ENCODE peak calls at places on chromosomes 2 and 18, in four cellular contexts. K is IMR-90, W is endothelial cell of umbilical vein, H is GM12878. X is an unnamed sample.

GRCh38 chr18:58195278-58195721 is 151.3 kb downstream of the NEDD4L start:
- DNase-seq in K (no peak), W (no peak), H (no peak), X (no peak)

GRCh38 chr2:241935774-241936173 is 66.2 kb downstream of the RTP5 start:
- DNase-seq in K (no peak), W (no peak), H (no peak), X (no peak)

GRCh38 chr18:51330739-51331138 is 133.3 kb upstream of the MEX3C start:
- DNase-seq in K (no peak), W (no peak), H (no peak), X (no peak)

GRCh38 chr2:11705711-11706110 is 35.7 kb upstream of the NTSR2 start:
- DNase-seq in K (no peak), W (no peak), H (no peak), X (no peak)

GRCh38 chr2:121076885-121077549 is 208.0 kb downstream of the TFCP2L1 start:
- DNase-seq in K (peak), W (peak), H (no peak), X (peak)

GRCh38 chr2:104856086-104856972 is 2.4 kb downstream of the POU3F3 start:
- DNase-seq in K (no peak), W (no peak), H (no peak), X (no peak)

GRCh38 chr2:129619471-129619870 is 360.0 kb upstream of the RAB6C start:
- DNase-seq in K (no peak), W (no peak), H (no peak), X (no peak)

GRCh38 chr2:59529738-59530137 is 1023.7 kb downstream of the BCL11A start:
- DNase-seq in K (no peak), W (no peak), H (no peak), X (no peak)

GRCh38 chr2:128228894-128229293 is 89.8 kb downstream of the HS6ST1 start:
- DNase-seq in K (peak), W (peak), H (no peak), X (no peak)

GRCh38 chr2:189347540-189347939 is 93.7 kb upstream of the WDR75 start:
- DNase-seq in K (peak), W (peak), H (peak), X (peak)

GRCh38 chr2:19021100-19021476 is 337.3 kb downstream of the OSR1 start:
- DNase-seq in K (peak), W (no peak), H (no peak), X (no peak)

GRCh38 chr2:203689424-203690109 is 16.9 kb upstream of the CD28 start:
- DNase-seq in K (no peak), W (no peak), H (peak), X (no peak)

GRCh38 chr2:239920616-239921365 is 104.4 kb downstream of the NDUFA10 start:
- DNase-seq in K (no peak), W (no peak), H (no peak), X (no peak)

GRCh38 chr2:223725494-223725893 is 111.9 kb downstream of the AP1S3 start:
- DNase-seq in K (peak), W (peak), H (no peak), X (peak)

GRCh38 chr2:27029051-27029450 is 3.7 kb upstream of the TMEM214 start:
- DNase-seq in K (no peak), W (no peak), H (no peak), X (no peak)

GRCh38 chr18:22167471-22168151 is 1.8 kb upstream of the GATA6 start:
- DNase-seq in K (no peak), W (peak), H (no peak), X (no peak)

GRCh38 chr2:118974103-118974911 is 32.3 kb downstream of the MARCO start:
- DNase-seq in K (peak), W (no peak), H (no peak), X (no peak)

GRCh38 chr18:3262234-3263171 is 570 bp downstream of the MYL12B start:
- DNase-seq in K (no peak), W (peak), H (no peak), X (no peak)

GRCh38 chr2:171652411-171652775 is 34.9 kb upstream of the DYNC1I2 start:
- DNase-seq in K (no peak), W (no peak), H (no peak), X (no peak)

GRCh38 chr2:159029936-159030335 is 61.5 kb downstream of the TANC1 start:
- DNase-seq in K (no peak), W (peak), H (no peak), X (no peak)

GRCh38 chr2:224181534-224182155 is 142.6 kb upstream of the SERPINE2 start:
- DNase-seq in K (no peak), W (no peak), H (no peak), X (no peak)

GRCh38 chr18:57803119-57803969 is at the start of gene ATP8B1:
- DNase-seq in K (peak), W (peak), H (no peak), X (peak)

GRCh38 chr2:190802133-190802532 is 78.5 kb upstream of the GLS start:
- DNase-seq in K (no peak), W (no peak), H (no peak), X (no peak)

GRCh38 chr18:3186678-3187658 is 32.8 kb downstream of the MYOM1 start:
- DNase-seq in K (no peak), W (no peak), H (no peak), X (peak)

GRCh38 chr2:18435425-18436037 is 124.9 kb downstream of the RDH14 start:
- DNase-seq in K (peak), W (peak), H (no peak), X (no peak)

GRCh38 chr2:145235312-145235711 is 715.4 kb upstream of the ZEB2 start:
- DNase-seq in K (no peak), W (no peak), H (no peak), X (no peak)

GRCh38 chr2:61338447-61338846 is 132.4 kb downstream of the USP34 start:
- DNase-seq in K (peak), W (no peak), H (no peak), X (no peak)

GRCh38 chr18:24071029-24071428 is 56.5 kb downstream of the TTC39C start:
- DNase-seq in K (no peak), W (no peak), H (no peak), X (no peak)

GRCh38 chr2:239548491-239548890 is 147.7 kb upstream of the HDAC4 start:
- DNase-seq in K (no peak), W (no peak), H (no peak), X (no peak)

GRCh38 chr2:230661072-230661957 is 51.3 kb upstream of the CAB39 start:
- DNase-seq in K (no peak), W (no peak), H (peak), X (no peak)

GRCh38 chr2:215356948-215357461 is 45.1 kb downstream of the ATIC start:
- DNase-seq in K (peak), W (no peak), H (no peak), X (no peak)

GRCh38 chr2:231673348-231673770 is 35.0 kb upstream of the PTMA start:
- DNase-seq in K (peak), W (no peak), H (no peak), X (peak)

GRCh38 chr18:80233201-80233835 is 14.0 kb downstream of the PARD6G start:
- DNase-seq in K (no peak), W (no peak), H (no peak), X (no peak)

GRCh38 chr2:119085613-119086012 is 72.9 kb downstream of the C1QL2 start:
- DNase-seq in K (no peak), W (no peak), H (no peak), X (no peak)

GRCh38 chr2:240257940-240258580 is 117.6 kb upstream of the OTOS start:
- DNase-seq in K (no peak), W (no peak), H (no peak), X (no peak)

GRCh38 chr18:26772691-26773090 is 92.8 kb downstream of the AQP4 start:
- DNase-seq in K (no peak), W (no peak), H (no peak), X (no peak)

GRCh38 chr2:215713393-215713792 is 277.5 kb upstream of the FN1 start:
- DNase-seq in K (peak), W (peak), H (no peak), X (no peak)

DNA sequence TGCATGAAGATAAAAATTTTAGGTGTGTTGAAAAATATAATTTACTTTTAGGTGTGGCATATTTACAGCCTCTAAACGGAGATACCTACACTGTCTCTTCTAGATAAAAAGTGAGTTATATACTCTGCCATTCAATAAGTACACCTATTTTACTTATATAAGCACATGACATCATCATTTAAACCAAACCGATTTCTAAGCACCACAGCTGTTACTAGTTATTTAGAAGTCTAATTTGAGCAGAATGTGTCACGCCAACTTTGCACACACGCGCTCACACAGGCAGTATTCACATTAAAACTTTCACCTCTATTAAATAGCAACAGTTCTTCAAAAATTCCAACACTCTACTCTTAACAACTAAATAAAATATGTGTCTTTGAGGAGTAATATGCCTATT is 720.8 kb downstream of the PLCL1 start:
- DNase-seq in K (no peak), W (no peak), H (no peak), X (no peak)
- TF ChIP-seq FOS in K (no peak), W (no peak), H (no peak), X (no peak)

GRCh38 chr2:16429431-16429830 is 236.2 kb downstream of the CYRIA start:
- DNase-seq in K (no peak), W (no peak), H (no peak), X (no peak)
- TF ChIP-seq FOS in K (no peak), W (no peak), H (no peak), X (no peak)

GRCh38 chr2:163205696-163206267 is 367.2 kb upstream of the KCNH7 start:
- DNase-seq in K (no peak), W (no peak), H (no peak), X (no peak)
- TF ChIP-seq FOS in K (no peak), W (no peak), H (no peak), X (no peak)

DNA sequence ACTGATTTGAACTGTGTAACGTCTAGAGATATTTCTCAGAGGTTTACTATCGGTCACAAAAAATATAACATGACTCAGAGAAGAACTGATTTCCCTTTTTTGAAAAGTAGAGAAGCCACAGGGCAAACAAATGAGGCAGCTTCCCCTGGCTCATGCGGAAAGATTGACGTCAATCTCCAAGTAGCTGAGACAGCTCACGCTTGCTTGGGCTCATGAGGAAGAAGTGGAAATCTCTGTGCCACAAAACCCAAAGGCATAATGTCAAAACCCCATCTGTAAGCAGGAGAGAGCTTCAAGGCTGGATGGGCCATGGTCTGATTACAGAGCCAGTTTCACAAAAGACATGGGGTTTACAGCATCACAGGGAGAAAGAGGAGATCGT is 188.1 kb downstream of the ARL4C start:
- DNase-seq in K (peak), W (peak), H (peak), X (no peak)
- TF ChIP-seq FOS in K (no peak), W (no peak), H (no peak), X (no peak)

GRCh38 chr2:64328415-64328722 is 125.6 kb upstream of the LGALSL start:
- DNase-seq in K (no peak), W (no peak), H (peak), X (no peak)
- TF ChIP-seq FOS in K (no peak), W (no peak), H (no peak), X (no peak)

GRCh38 chr2:36695746-36696415 is 626 bp upstream of the VIT start:
- DNase-seq in K (peak), W (peak), H (no peak), X (no peak)

GRCh38 chr2:36698978-36699377 is 2.5 kb downstream of the VIT start:
- DNase-seq in K (no peak), W (no peak), H (no peak), X (no peak)

GRCh38 chr2:36700311-36700710 is 3.8 kb downstream of the VIT start:
- DNase-seq in K (no peak), W (no peak), H (no peak), X (no peak)

GRCh38 chr2:36696533-36696932 is at the start of gene VIT:
- DNase-seq in K (no peak), W (peak), H (no peak), X (no peak)

GRCh38 chr2:36697424-36698066 is 1.0 kb downstream of the VIT start:
- DNase-seq in K (peak), W (peak), H (no peak), X (no peak)
- TF ChIP-seq FOS in K (no peak), W (no peak), H (no peak), X (no peak)

DNA sequence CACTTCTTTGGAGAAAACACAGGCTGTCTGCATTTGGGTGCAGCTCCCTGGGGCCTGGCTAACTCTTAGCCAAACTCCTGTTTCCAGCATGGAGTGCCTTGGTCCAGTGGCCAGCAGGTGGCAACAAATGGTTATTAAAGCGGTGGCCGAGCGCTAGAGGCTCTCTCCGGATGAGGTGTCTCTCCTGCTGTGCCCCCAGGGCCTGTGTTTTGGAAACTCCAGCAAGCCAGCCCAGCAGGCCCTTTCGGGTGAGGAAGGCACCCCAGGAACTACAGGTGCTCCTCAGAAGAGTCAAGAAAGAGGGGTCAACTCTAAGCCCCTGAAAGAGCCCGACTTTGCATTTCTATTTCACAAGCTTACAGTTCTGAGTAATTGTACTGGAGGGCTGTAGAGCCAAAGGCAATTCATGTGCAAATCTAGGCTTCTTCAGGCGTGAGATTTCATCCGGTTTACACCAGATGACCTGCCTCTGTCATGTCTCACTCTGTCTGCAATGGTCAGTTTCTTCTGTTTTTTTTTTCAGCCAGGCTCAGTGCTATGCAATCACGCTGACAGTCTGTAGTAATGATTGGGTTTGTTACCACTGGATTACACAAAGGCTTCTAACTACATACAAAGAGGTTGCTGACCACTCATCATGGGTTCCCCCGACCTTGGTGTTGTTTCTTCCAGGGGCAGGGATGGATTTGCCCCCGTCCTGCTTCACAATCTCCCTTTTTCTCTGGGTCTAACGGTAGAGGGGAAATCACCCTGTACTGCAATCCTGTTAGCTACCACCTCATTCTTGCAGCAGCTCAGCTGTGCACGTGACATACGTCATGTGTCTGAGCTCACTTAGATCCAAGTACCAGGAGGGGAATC is 7.6 kb upstream of the CHRNA1 start:
- DNase-seq in K (peak), W (peak), H (no peak), X (peak)
- TF ChIP-seq FOS in K (no peak), W (no peak), H (no peak), X (no peak)

GRCh38 chr18:11246883-11247282 is 97.5 kb upstream of the PIEZO2 start:
- DNase-seq in K (no peak), W (no peak), H (no peak), X (no peak)

GRCh38 chr18:11247381-11247970 is 98.1 kb upstream of the PIEZO2 start:
- DNase-seq in K (no peak), W (no peak), H (no peak), X (no peak)

GRCh38 chr18:11246466-11246865 is 97.1 kb upstream of the PIEZO2 start:
- DNase-seq in K (peak), W (no peak), H (no peak), X (no peak)

GRCh38 chr18:11251229-11251890 is 102.0 kb upstream of the PIEZO2 start:
- DNase-seq in K (peak), W (no peak), H (no peak), X (no peak)

GRCh38 chr18:11251891-11252270 is 102.5 kb upstream of the PIEZO2 start:
- DNase-seq in K (peak), W (peak), H (no peak), X (no peak)
- TF ChIP-seq FOS in K (no peak), W (peak), H (no peak), X (no peak)

GRCh38 chr18:49481317-49481716 is 5.7 kb downstream of the C18orf32 start:
- DNase-seq in K (no peak), W (no peak), H (no peak), X (no peak)

GRCh38 chr18:49483198-49483597 is 3.8 kb downstream of the C18orf32 start:
- DNase-seq in K (no peak), W (no peak), H (no peak), X (no peak)

GRCh38 chr18:49476664-49477411 is 10.2 kb downstream of the C18orf32 start:
- DNase-seq in K (peak), W (peak), H (no peak), X (no peak)

GRCh38 chr18:49473721-49474120 is 13.3 kb upstream of the DYM start:
- DNase-seq in K (no peak), W (no peak), H (no peak), X (no peak)

DNA sequence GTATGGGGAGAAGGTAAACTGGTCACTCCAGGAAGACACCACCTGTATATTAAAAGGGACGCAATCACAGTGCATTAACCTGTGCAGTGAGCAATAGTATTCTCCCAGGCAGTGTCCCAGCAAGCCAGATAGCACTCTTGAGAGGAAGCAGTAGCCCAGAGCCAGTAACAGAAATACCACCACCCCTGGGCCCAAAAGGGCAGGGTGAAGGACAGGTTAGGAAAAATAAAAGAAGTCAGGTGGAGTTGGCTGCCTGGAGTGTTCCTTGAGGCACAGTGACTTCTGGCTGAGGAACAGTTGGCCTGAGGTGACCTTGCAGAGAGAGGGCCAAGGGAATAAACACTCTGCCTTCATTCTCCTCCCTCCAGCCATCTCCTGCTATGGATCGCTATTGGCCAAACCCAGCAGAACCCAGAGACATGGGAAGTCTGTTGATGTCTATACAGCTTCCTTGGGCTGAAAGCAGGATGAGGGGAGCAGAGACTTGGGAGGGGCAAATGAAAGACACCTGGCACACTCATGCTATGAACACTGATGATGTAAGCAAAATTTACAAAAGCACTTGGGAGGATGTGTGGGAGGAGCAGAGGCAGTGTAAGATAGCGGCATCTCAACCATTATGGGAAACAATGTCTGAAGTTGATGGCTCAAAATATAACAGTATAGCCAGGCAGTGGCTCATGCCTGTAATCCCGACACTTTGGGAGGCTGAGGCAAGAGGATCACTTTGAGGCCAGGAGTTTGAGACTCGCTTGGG is 7.5 kb downstream of the C18orf32 start:
- DNase-seq in K (no peak), W (no peak), H (no peak), X (peak)
- TF ChIP-seq FOS in K (no peak), W (no peak), H (no peak), X (no peak)